ENCODE peak calls at places on chromosomes 13 and 19, in eight cellular contexts. One of them, this sample, is unnamed.
A peak's percentile ranks its signal among the peaks of the same experiment; 100 is the strongest.

GRCh38 chr19:12543855-12544254 is 7.4 kb downstream of the ZNF564 start:
- DNase-seq in heart right ventricle: no peak
- DNase-seq in fibroblast of mammary gland: peak; percentile 51
- DNase-seq in A549: no peak
- DNase-seq in breast epithelium: no peak
- DNase-seq in HFF-Myc: no peak
- DNase-seq in ovary: no peak
- DNase-seq in OCI-LY7: no peak
- DNase-seq in this sample: no peak

GRCh38 chr13:100588350-100589177 is at the start of gene GGACT:
- DNase-seq in heart right ventricle: peak; percentile 83
- DNase-seq in fibroblast of mammary gland: peak; percentile 52
- DNase-seq in A549: peak; percentile 73
- DNase-seq in breast epithelium: peak; percentile 66
- DNase-seq in HFF-Myc: no peak
- DNase-seq in ovary: peak; percentile 64
- DNase-seq in OCI-LY7: peak; percentile 72
- DNase-seq in this sample: peak; percentile 79

GRCh38 chr13:30466358-30466714 is 600 bp upstream of the HMGB1 start:
- DNase-seq in heart right ventricle: no peak
- DNase-seq in fibroblast of mammary gland: peak; percentile 41
- DNase-seq in A549: peak; percentile 10
- DNase-seq in breast epithelium: no peak
- DNase-seq in HFF-Myc: no peak
- DNase-seq in ovary: no peak
- DNase-seq in OCI-LY7: peak; percentile 73
- DNase-seq in this sample: no peak

GRCh38 chr13:40187324-40187795 is 479.1 kb downstream of the FOXO1 start:
- DNase-seq in heart right ventricle: no peak
- DNase-seq in fibroblast of mammary gland: no peak
- DNase-seq in A549: no peak
- DNase-seq in breast epithelium: no peak
- DNase-seq in HFF-Myc: no peak
- DNase-seq in ovary: no peak
- DNase-seq in OCI-LY7: no peak
- DNase-seq in this sample: no peak

GRCh38 chr19:35777961-35778360 is 2.6 kb downstream of the ARHGAP33 start:
- DNase-seq in heart right ventricle: no peak
- DNase-seq in fibroblast of mammary gland: no peak
- DNase-seq in A549: no peak
- DNase-seq in breast epithelium: no peak
- DNase-seq in HFF-Myc: no peak
- DNase-seq in ovary: no peak
- DNase-seq in OCI-LY7: no peak
- DNase-seq in this sample: no peak

GRCh38 chr19:12939292-12939606 is 840 bp downstream of the CALR start:
- DNase-seq in heart right ventricle: no peak
- DNase-seq in fibroblast of mammary gland: peak; percentile 76
- DNase-seq in A549: no peak
- DNase-seq in breast epithelium: no peak
- DNase-seq in HFF-Myc: no peak
- DNase-seq in ovary: no peak
- DNase-seq in OCI-LY7: peak; percentile 66
- DNase-seq in this sample: peak; percentile 15

GRCh38 chr13:30805603-30806011 is 70.3 kb downstream of the ALOX5AP start:
- DNase-seq in heart right ventricle: peak; percentile 20
- DNase-seq in fibroblast of mammary gland: no peak
- DNase-seq in A549: no peak
- DNase-seq in breast epithelium: peak; percentile 69
- DNase-seq in HFF-Myc: no peak
- DNase-seq in ovary: no peak
- DNase-seq in OCI-LY7: no peak
- DNase-seq in this sample: no peak

GRCh38 chr13:113427562-113428468 is 25.5 kb downstream of the ADPRHL1 start:
- DNase-seq in heart right ventricle: no peak
- DNase-seq in fibroblast of mammary gland: peak; percentile 31
- DNase-seq in A549: no peak
- DNase-seq in breast epithelium: no peak
- DNase-seq in HFF-Myc: no peak
- DNase-seq in ovary: no peak
- DNase-seq in OCI-LY7: no peak
- DNase-seq in this sample: no peak

GRCh38 chr19:38090561-38090960 is 133.5 kb downstream of the DPF1 start:
- DNase-seq in heart right ventricle: peak; percentile 52
- DNase-seq in fibroblast of mammary gland: no peak
- DNase-seq in A549: no peak
- DNase-seq in breast epithelium: no peak
- DNase-seq in HFF-Myc: no peak
- DNase-seq in ovary: no peak
- DNase-seq in OCI-LY7: no peak
- DNase-seq in this sample: no peak

GRCh38 chr19:16252459-16253205 is 54.9 kb downstream of the AP1M1 start:
- DNase-seq in heart right ventricle: no peak
- DNase-seq in fibroblast of mammary gland: no peak
- DNase-seq in A549: no peak
- DNase-seq in breast epithelium: no peak
- DNase-seq in HFF-Myc: no peak
- DNase-seq in ovary: no peak
- DNase-seq in OCI-LY7: peak; percentile 74
- DNase-seq in this sample: no peak

GRCh38 chr13:97781891-97782305 is 171.6 kb upstream of the IPO5 start:
- DNase-seq in heart right ventricle: no peak
- DNase-seq in fibroblast of mammary gland: peak; percentile 86
- DNase-seq in A549: no peak
- DNase-seq in breast epithelium: no peak
- DNase-seq in HFF-Myc: no peak
- DNase-seq in ovary: no peak
- DNase-seq in OCI-LY7: no peak
- DNase-seq in this sample: no peak

GRCh38 chr13:97780486-97780885 is 173.0 kb upstream of the IPO5 start:
- DNase-seq in heart right ventricle: no peak
- DNase-seq in fibroblast of mammary gland: no peak
- DNase-seq in A549: no peak
- DNase-seq in breast epithelium: no peak
- DNase-seq in HFF-Myc: no peak
- DNase-seq in ovary: no peak
- DNase-seq in OCI-LY7: no peak
- DNase-seq in this sample: no peak
- H3K4me3 ChIP-seq in heart right ventricle: no peak overlapping the region
- H3K4me3 ChIP-seq in fibroblast of mammary gland: no peak overlapping the region
- H3K4me3 ChIP-seq in A549: no peak overlapping the region
- H3K4me3 ChIP-seq in breast epithelium: no peak overlapping the region
- H3K4me3 ChIP-seq in HFF-Myc: no peak overlapping the region
- H3K4me3 ChIP-seq in ovary: no peak overlapping the region
- H3K4me3 ChIP-seq in OCI-LY7: no peak overlapping the region
- H3K4me3 ChIP-seq in this sample: no peak overlapping the region

GRCh38 chr19:46147166-46147740 is 785 bp upstream of the IGFL2 start:
- DNase-seq in heart right ventricle: no peak
- DNase-seq in fibroblast of mammary gland: no peak
- DNase-seq in A549: no peak
- DNase-seq in breast epithelium: no peak
- DNase-seq in HFF-Myc: no peak
- DNase-seq in ovary: no peak
- DNase-seq in OCI-LY7: no peak
- DNase-seq in this sample: peak; percentile 79

GRCh38 chr19:46142294-46142693 is 5.7 kb upstream of the IGFL2 start:
- DNase-seq in heart right ventricle: no peak
- DNase-seq in fibroblast of mammary gland: no peak
- DNase-seq in A549: no peak
- DNase-seq in breast epithelium: no peak
- DNase-seq in HFF-Myc: no peak
- DNase-seq in ovary: no peak
- DNase-seq in OCI-LY7: no peak
- DNase-seq in this sample: no peak

GRCh38 chr19:46141421-46141820 is 6.6 kb upstream of the IGFL2 start:
- DNase-seq in heart right ventricle: no peak
- DNase-seq in fibroblast of mammary gland: no peak
- DNase-seq in A549: no peak
- DNase-seq in breast epithelium: no peak
- DNase-seq in HFF-Myc: no peak
- DNase-seq in ovary: no peak
- DNase-seq in OCI-LY7: no peak
- DNase-seq in this sample: no peak

GRCh38 chr19:46147791-46148288 is at the start of gene IGFL2:
- DNase-seq in heart right ventricle: no peak
- DNase-seq in fibroblast of mammary gland: peak; percentile 28
- DNase-seq in A549: no peak
- DNase-seq in breast epithelium: no peak
- DNase-seq in HFF-Myc: no peak
- DNase-seq in ovary: no peak
- DNase-seq in OCI-LY7: no peak
- DNase-seq in this sample: peak; percentile 76

DNA sequence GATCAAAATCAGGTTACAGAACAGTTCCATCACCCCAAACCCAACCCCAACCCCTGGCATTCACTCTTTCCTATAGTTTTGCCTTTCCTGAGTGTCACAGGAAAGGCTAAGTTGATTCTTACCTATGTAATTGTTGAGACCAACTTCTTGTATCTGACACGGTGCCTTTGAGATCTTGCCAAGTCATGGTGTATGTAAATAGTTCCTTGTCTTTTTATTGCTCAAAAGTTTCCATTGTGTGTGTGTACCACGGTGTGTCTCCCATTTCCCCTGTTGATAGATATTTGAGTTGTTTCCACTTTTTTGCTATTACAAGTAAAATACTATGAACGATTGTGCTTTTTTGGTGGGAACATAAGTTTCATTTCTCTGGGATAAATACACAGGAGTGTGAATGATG is 3.3 kb upstream of the IGFL2 start:
- DNase-seq in heart right ventricle: no peak
- DNase-seq in fibroblast of mammary gland: no peak
- DNase-seq in A549: peak; percentile 20
- DNase-seq in breast epithelium: no peak
- DNase-seq in HFF-Myc: no peak
- DNase-seq in ovary: no peak
- DNase-seq in OCI-LY7: no peak
- DNase-seq in this sample: no peak
- H3K4me3 ChIP-seq in heart right ventricle: no peak overlapping the region
- H3K4me3 ChIP-seq in fibroblast of mammary gland: no peak overlapping the region
- H3K4me3 ChIP-seq in A549: no peak overlapping the region
- H3K4me3 ChIP-seq in breast epithelium: no peak overlapping the region
- H3K4me3 ChIP-seq in HFF-Myc: no peak overlapping the region
- H3K4me3 ChIP-seq in ovary: no peak overlapping the region
- H3K4me3 ChIP-seq in OCI-LY7: no peak overlapping the region
- H3K4me3 ChIP-seq in this sample: no peak overlapping the region

GRCh38 chr13:102090532-102090931 is 311.3 kb downstream of the FGF14 start:
- DNase-seq in heart right ventricle: no peak
- DNase-seq in fibroblast of mammary gland: no peak
- DNase-seq in A549: no peak
- DNase-seq in breast epithelium: no peak
- DNase-seq in HFF-Myc: no peak
- DNase-seq in ovary: no peak
- DNase-seq in OCI-LY7: no peak
- DNase-seq in this sample: no peak
- H3K4me3 ChIP-seq in heart right ventricle: no peak overlapping the region
- H3K4me3 ChIP-seq in fibroblast of mammary gland: no peak overlapping the region
- H3K4me3 ChIP-seq in A549: no peak overlapping the region
- H3K4me3 ChIP-seq in breast epithelium: no peak overlapping the region
- H3K4me3 ChIP-seq in HFF-Myc: no peak overlapping the region
- H3K4me3 ChIP-seq in ovary: no peak overlapping the region
- H3K4me3 ChIP-seq in OCI-LY7: no peak overlapping the region
- H3K4me3 ChIP-seq in this sample: no peak overlapping the region

DNA sequence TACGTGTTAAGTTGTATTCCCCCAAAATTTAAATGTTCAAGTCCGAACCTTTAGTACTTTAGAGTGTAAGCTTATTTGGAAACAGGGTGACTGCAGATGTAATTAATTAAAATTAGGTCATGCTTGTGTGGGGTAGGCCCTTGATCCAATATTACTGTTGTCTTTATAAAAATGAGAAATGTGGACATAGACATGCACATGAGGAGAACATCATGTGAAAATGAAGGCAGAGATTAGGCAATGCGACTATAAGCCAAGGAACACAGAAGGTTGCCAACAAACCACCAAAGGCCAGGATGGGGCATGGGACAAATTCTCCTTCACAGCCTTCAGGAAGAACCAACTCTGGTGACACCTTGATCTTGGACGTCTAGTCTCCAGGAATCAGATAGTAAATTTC is 1698.4 kb upstream of the SLC10A2 start:
- DNase-seq in heart right ventricle: no peak
- DNase-seq in fibroblast of mammary gland: no peak
- DNase-seq in A549: no peak
- DNase-seq in breast epithelium: no peak
- DNase-seq in HFF-Myc: no peak
- DNase-seq in ovary: no peak
- DNase-seq in OCI-LY7: no peak
- DNase-seq in this sample: no peak
- H3K4me3 ChIP-seq in heart right ventricle: no peak overlapping the region
- H3K4me3 ChIP-seq in fibroblast of mammary gland: no peak overlapping the region
- H3K4me3 ChIP-seq in A549: no peak overlapping the region
- H3K4me3 ChIP-seq in breast epithelium: no peak overlapping the region
- H3K4me3 ChIP-seq in HFF-Myc: no peak overlapping the region
- H3K4me3 ChIP-seq in ovary: no peak overlapping the region
- H3K4me3 ChIP-seq in OCI-LY7: no peak overlapping the region
- H3K4me3 ChIP-seq in this sample: no peak overlapping the region

GRCh38 chr13:72774019-72774418 is 7.7 kb downstream of the DIS3 start:
- DNase-seq in heart right ventricle: no peak
- DNase-seq in fibroblast of mammary gland: peak; percentile 13
- DNase-seq in A549: no peak
- DNase-seq in breast epithelium: no peak
- DNase-seq in HFF-Myc: no peak
- DNase-seq in ovary: no peak
- DNase-seq in OCI-LY7: no peak
- DNase-seq in this sample: no peak
- H3K4me3 ChIP-seq in heart right ventricle: no peak overlapping the region
- H3K4me3 ChIP-seq in fibroblast of mammary gland: no peak overlapping the region
- H3K4me3 ChIP-seq in A549: no peak overlapping the region
- H3K4me3 ChIP-seq in breast epithelium: no peak overlapping the region
- H3K4me3 ChIP-seq in HFF-Myc: no peak overlapping the region
- H3K4me3 ChIP-seq in ovary: no peak overlapping the region
- H3K4me3 ChIP-seq in OCI-LY7: no peak overlapping the region
- H3K4me3 ChIP-seq in this sample: no peak overlapping the region

DNA sequence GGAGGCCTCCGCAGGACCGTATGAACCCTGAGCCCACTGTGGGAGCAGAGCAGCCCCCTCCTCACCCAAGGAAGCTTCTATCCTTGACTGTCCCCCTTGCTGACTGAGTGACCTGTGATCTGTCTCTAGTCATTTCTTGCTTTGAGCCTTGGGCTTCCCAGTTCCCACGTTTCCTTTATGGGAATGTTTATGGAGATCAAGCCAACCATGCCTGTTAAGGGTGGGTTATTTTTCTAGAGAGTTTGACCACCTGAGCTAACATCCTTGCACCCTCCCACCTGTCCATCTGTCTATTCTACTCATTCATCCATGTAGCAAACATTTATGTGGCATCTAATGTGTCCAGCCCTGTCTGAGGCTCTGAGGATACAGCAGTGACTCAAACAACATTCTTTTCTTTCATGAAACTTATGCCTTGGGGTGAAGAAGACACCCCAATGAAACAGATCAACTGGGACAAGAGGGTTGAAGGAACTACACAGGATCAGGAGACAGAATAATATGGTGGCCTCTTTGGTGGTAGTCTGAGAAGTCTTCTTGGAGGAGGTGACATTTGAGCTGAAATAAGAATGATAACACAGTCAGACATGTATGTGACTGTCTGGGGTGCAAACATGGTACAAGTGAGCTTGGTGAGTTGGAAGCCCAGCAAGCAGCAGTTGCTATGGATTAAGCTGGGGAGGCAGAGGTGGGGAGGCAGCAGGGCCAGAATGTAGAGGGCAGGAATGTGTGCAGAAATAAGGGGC is 30.5 kb downstream of the CERS4 start:
- DNase-seq in heart right ventricle: no peak
- DNase-seq in fibroblast of mammary gland: no peak
- DNase-seq in A549: no peak
- DNase-seq in breast epithelium: no peak
- DNase-seq in HFF-Myc: no peak
- DNase-seq in ovary: no peak
- DNase-seq in OCI-LY7: no peak
- DNase-seq in this sample: no peak
- H3K4me3 ChIP-seq in heart right ventricle: no peak overlapping the region
- H3K4me3 ChIP-seq in fibroblast of mammary gland: no peak overlapping the region
- H3K4me3 ChIP-seq in A549: no peak overlapping the region
- H3K4me3 ChIP-seq in breast epithelium: no peak overlapping the region
- H3K4me3 ChIP-seq in HFF-Myc: no peak overlapping the region
- H3K4me3 ChIP-seq in ovary: no peak overlapping the region
- H3K4me3 ChIP-seq in OCI-LY7: no peak overlapping the region
- H3K4me3 ChIP-seq in this sample: no peak overlapping the region